ENCODE peak calls at places on chromosomes 7 and 10, in ten cellular contexts. K, X, D, V, I, Z, Q, T, Y and S are unnamed samples.

GRCh38 chr10:42866115-42866995 is 83.8 kb downstream of the BMS1 start:
- DNase-seq in Q (peak; percentile 85), Y (peak; percentile 71), T (peak; percentile 75), V (peak; percentile 28), I (peak; percentile 53), X (peak; percentile 65), D (peak; percentile 67), K (peak; percentile 89), Z (peak; percentile 73), S (peak; percentile 57)

GRCh38 chr10:114953047-114953446 is 15.1 kb downstream of the TRUB1 start:
- DNase-seq in D (no peak), V (no peak), Z (no peak), I (no peak), Q (no peak), Y (peak; percentile 5), X (no peak), K (no peak), T (no peak), S (no peak)

GRCh38 chr7:74013539-74014272 is 14.3 kb upstream of the ELN start:
- DNase-seq in V (no peak), Q (peak; percentile 82), Y (no peak), D (no peak), K (peak; percentile 65), T (no peak), Z (no peak), X (no peak), I (no peak), S (no peak)

GRCh38 chr7:48875300-48875916 is 48.9 kb upstream of the CDC14C start:
- DNase-seq in I (no peak), K (peak; percentile 47), V (no peak), D (peak; percentile 48), Q (peak; percentile 45), T (no peak), Z (no peak), X (no peak), Y (no peak), S (no peak)

GRCh38 chr10:78203915-78204818 is 170.5 kb downstream of the RPS24 start:
- DNase-seq in X (peak; percentile 70), T (no peak), Q (peak; percentile 53), Z (peak; percentile 49), K (peak; percentile 78), V (no peak), D (peak; percentile 34), Y (no peak), I (no peak), S (peak; percentile 13)

GRCh38 chr10:29926649-29927048 is 132.7 kb downstream of the JCAD start:
- DNase-seq in Z (no peak), X (no peak), Y (no peak), T (no peak), K (no peak), Q (no peak), V (no peak), I (no peak), D (no peak), S (no peak)

GRCh38 chr7:7321681-7322080 is 139.3 kb downstream of the C1GALT1 start:
- DNase-seq in K (no peak), Z (no peak), Q (no peak), X (no peak), I (peak; percentile 26), D (peak; percentile 29), V (no peak), T (no peak), Y (no peak), S (no peak)

GRCh38 chr10:92405006-92405924 is 114.3 kb downstream of the MARCHF5 start:
- DNase-seq in K (no peak), D (no peak), X (no peak), I (no peak), Z (no peak), Y (no peak), V (no peak), T (no peak), Q (no peak), S (no peak)

GRCh38 chr10:119658274-119658673 is 7.1 kb downstream of the BAG3 start:
- DNase-seq in T (no peak), K (peak; percentile 89), Z (peak; percentile 74), V (peak; percentile 86), I (no peak), D (peak; percentile 81), Q (peak; percentile 75), X (peak; percentile 90), Y (no peak), S (peak; percentile 84)

GRCh38 chr10:122475581-122475980 is 14.2 kb downstream of the HTRA1 start:
- DNase-seq in I (no peak), Y (no peak), Z (no peak), D (no peak), K (no peak), V (no peak), T (no peak), Q (no peak), X (no peak), S (no peak)

GRCh38 chr10:29240991-29241660 is 47.7 kb upstream of the LYZL1 start:
- DNase-seq in K (no peak), Q (no peak), X (no peak), Z (peak; percentile 74), V (peak; percentile 28), T (peak; percentile 37), D (no peak), I (no peak), Y (no peak), S (no peak)

GRCh38 chr10:74081192-74081803 is 69.3 kb downstream of the AP3M1 start:
- DNase-seq in Q (peak; percentile 57), D (peak; percentile 64), X (peak; percentile 75), V (peak; percentile 47), Y (no peak), I (no peak), Z (peak; percentile 32), K (no peak), T (no peak), S (peak; percentile 67)

GRCh38 chr7:26988975-26989374 is 106.8 kb downstream of the HOXA1 start:
- DNase-seq in I (no peak), D (no peak), V (no peak), T (no peak), X (no peak), K (no peak), Y (no peak), Q (no peak), Z (no peak), S (no peak)

GRCh38 chr7:119482671-119483070 is 790.3 kb upstream of the KCND2 start:
- DNase-seq in Z (no peak), I (no peak), D (no peak), Y (no peak), V (no peak), X (no peak), Q (no peak), T (no peak), K (no peak), S (no peak)

GRCh38 chr7:82294258-82294855 is 149.2 kb downstream of the CACNA2D1 start:
- DNase-seq in Z (no peak), I (no peak), X (no peak), Q (no peak), K (no peak), V (no peak), D (no peak), Y (no peak), T (no peak), S (no peak)

GRCh38 chr10:35854661-35855060 is 212.6 kb upstream of the FZD8 start:
- DNase-seq in T (no peak), K (no peak), I (no peak), Y (no peak), V (no peak), X (no peak), Q (no peak), Z (no peak), D (no peak), S (no peak)

GRCh38 chr7:5525271-5526189 is 101.9 kb upstream of the TNRC18 start:
- DNase-seq in Y (no peak), Z (no peak), K (peak; percentile 38), X (peak; percentile 29), V (no peak), I (no peak), Q (no peak), D (peak; percentile 74), T (no peak), S (peak; percentile 75)
- TF ChIP-seq POLR2A in Y (peak; percentile 82), Z (no peak), K (no peak), X (peak; percentile 93), V (no peak), I (peak; percentile 78), Q (no peak), D (peak; percentile 19), T (no peak), S (peak; percentile 72)

DNA sequence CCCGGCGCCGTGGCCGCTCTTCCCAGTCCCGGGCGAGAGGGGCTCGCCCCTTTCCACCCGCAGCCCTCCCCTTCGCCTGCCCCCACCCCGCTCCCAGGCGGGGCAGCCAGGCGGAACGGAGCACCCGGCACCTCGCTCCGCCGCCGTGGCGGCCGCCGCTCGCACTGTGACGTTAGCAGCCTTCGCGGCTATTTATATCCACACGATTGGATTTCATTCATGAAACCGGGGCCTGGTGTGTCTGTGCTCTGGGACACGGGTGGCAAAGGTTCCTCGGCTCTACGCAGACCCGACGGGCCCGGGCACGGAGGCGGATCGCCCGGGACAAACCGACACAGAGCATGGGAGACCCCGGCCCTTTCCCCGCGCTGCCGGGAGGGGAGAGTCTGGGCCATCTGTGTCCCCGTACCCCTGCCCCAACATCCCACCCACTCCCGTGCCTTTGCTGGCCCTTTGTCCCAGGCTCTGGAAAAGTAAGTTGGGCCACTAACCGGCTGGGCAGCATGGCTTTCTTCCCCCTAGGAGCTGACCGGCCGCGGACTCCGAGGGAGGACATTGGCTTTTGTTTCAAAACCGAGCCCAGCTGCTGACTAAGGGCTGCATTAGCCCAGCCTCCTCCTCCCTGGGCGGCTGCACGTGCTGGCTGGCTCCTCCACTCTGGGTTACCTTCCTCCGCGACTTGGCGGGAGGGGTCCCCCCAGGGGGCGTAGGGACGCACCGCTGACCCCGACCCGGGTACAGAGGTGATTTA is at the start of gene RHOBTB1:
- DNase-seq in I (no peak), K (peak; percentile 88), T (peak; percentile 91), D (peak; percentile 81), Q (peak; percentile 88), X (peak; percentile 85), Y (peak; percentile 31), V (peak; percentile 81), Z (peak; percentile 82), S (peak; percentile 65)
- TF ChIP-seq POLR2A in I (no peak), K (peak; percentile 88), T (peak; percentile 57), D (no peak), Q (peak; percentile 93), X (peak; percentile 71), Y (no peak), V (peak; percentile 88), Z (peak; percentile 84), S (no peak)

DNA sequence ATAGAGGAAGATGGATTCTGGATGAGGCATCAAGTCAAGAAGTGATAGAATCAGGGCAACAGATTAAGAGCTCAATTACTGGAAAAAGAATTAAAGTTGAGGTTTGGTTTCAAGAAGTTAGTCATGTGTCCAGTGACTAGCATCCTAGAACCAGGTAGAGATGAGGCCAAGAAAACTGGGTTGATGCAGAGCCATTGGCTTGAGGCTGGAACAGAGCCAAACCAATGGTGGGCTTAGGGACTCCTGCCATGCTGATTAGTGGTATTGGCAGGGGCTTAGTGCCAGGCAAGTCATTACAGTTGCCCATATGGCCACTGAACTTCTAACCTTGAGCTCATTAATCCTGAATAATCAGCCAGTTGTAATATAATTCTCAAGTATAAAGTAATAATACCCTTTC is 18.5 kb downstream of the ZNF277 start:
- DNase-seq in Y (no peak), I (no peak), D (no peak), V (no peak), K (no peak), Q (no peak), X (peak; percentile 34), T (no peak), Z (no peak), S (no peak)
- TF ChIP-seq POLR2A in Y (no peak), I (no peak), D (no peak), V (no peak), K (no peak), Q (no peak), X (no peak), T (no peak), Z (no peak), S (no peak)

GRCh38 chr10:19107406-19107805 is 58.8 kb downstream of the MALRD1 start:
- DNase-seq in X (no peak), I (no peak), V (no peak), Y (no peak), Q (no peak), D (no peak), K (no peak), T (no peak), Z (no peak), S (no peak)
- TF ChIP-seq POLR2A in X (no peak), I (no peak), V (no peak), Y (no peak), Q (no peak), D (no peak), K (no peak), T (no peak), Z (no peak), S (no peak)